ENCODE peak calls at places on chromosomes 13 and 19, in five cellular contexts. G is tibial nerve, H is uterus, I is heart left ventricle, A is transverse colon. P is an unnamed sample. For H3K4me1, the result is how much of the 10 kb centered on the place peaks cover.

GRCh38 chr13:42369071-42369795 is 97.3 kb downstream of the AKAP11 start:
- DNase-seq in G (no peak), H (no peak), I (no peak), A (no peak), P (no peak)

GRCh38 chr19:55206664-55207500 is 2.4 kb downstream of the PTPRH start:
- DNase-seq in G (peak), H (peak), I (peak), A (peak), P (no peak)

GRCh38 chr19:35797663-35798062 is 15.0 kb downstream of the PRODH2 start:
- DNase-seq in G (no peak), H (no peak), I (no peak), A (no peak), P (no peak)

GRCh38 chr19:32404939-32405430 is 585 bp upstream of the DPY19L3 start:
- DNase-seq in G (peak), H (peak), I (peak), A (peak), P (peak)

GRCh38 chr19:53991224-53992113 is at the start of gene CACNG6:
- DNase-seq in G (no peak), H (no peak), I (no peak), A (no peak), P (no peak)

GRCh38 chr13:59700281-59700680 is 463.4 kb downstream of the DIAPH3 start:
- DNase-seq in G (no peak), H (no peak), I (no peak), A (no peak), P (no peak)

GRCh38 chr19:738509-739128 is 12.3 kb upstream of the MISP start:
- DNase-seq in G (no peak), H (no peak), I (no peak), A (peak), P (no peak)

GRCh38 chr13:111893071-111893606 is 173.8 kb upstream of the SOX1 start:
- DNase-seq in G (no peak), H (no peak), I (no peak), A (no peak), P (no peak)

GRCh38 chr13:113926301-113926761 is 47.5 kb downstream of the C13orf46 start:
- DNase-seq in G (peak), H (peak), I (no peak), A (no peak), P (no peak)

GRCh38 chr13:30107536-30108136 is 199.7 kb downstream of the KATNAL1 start:
- DNase-seq in G (no peak), H (no peak), I (no peak), A (peak), P (no peak)

GRCh38 chr19:6516018-6516658 is 14.0 kb upstream of the TUBB4A start:
- DNase-seq in G (peak), H (peak), I (peak), A (peak), P (peak)

GRCh38 chr19:17220207-17220758 is 5.1 kb downstream of the USE1 start:
- DNase-seq in G (no peak), H (peak), I (no peak), A (peak), P (no peak)

GRCh38 chr13:100039740-100040139 is 49.2 kb upstream of the PCCA start:
- DNase-seq in G (no peak), H (no peak), I (no peak), A (no peak), P (no peak)

GRCh38 chr19:38710928-38711725 is 33.1 kb downstream of the CAPN12 start:
- DNase-seq in G (no peak), H (no peak), I (no peak), A (no peak), P (peak)

GRCh38 chr19:38709119-38709518 is 35.2 kb downstream of the CAPN12 start:
- DNase-seq in G (no peak), H (no peak), I (no peak), A (no peak), P (no peak)

GRCh38 chr19:38709671-38710415 is 34.4 kb downstream of the CAPN12 start:
- DNase-seq in G (no peak), H (no peak), I (peak), A (no peak), P (no peak)

GRCh38 chr19:38711726-38712153 is 32.5 kb downstream of the CAPN12 start:
- DNase-seq in G (no peak), H (peak), I (peak), A (peak), P (peak)

GRCh38 chr19:38710416-38710702 is 33.9 kb downstream of the CAPN12 start:
- DNase-seq in G (no peak), H (no peak), I (no peak), A (no peak), P (no peak)
- TF ChIP-seq POLR2A in G (no peak), H (no peak), I (no peak), A (no peak), P (no peak)

GRCh38 chr13:78182813-78183212 is 264.2 kb upstream of the EDNRB start:
- DNase-seq in G (no peak), H (no peak), I (no peak), A (no peak), P (no peak)
- H3K4me1 ChIP-seq in G (under half), H (under half), I (under half), A (under half), P (under half)

GRCh38 chr13:109699628-109700071 is 86.7 kb downstream of the IRS2 start:
- DNase-seq in G (no peak), H (no peak), I (no peak), A (no peak), P (no peak)
- H3K27ac ChIP-seq in G (no peak), H (no peak), I (no peak), A (peak), P (no peak)

DNA sequence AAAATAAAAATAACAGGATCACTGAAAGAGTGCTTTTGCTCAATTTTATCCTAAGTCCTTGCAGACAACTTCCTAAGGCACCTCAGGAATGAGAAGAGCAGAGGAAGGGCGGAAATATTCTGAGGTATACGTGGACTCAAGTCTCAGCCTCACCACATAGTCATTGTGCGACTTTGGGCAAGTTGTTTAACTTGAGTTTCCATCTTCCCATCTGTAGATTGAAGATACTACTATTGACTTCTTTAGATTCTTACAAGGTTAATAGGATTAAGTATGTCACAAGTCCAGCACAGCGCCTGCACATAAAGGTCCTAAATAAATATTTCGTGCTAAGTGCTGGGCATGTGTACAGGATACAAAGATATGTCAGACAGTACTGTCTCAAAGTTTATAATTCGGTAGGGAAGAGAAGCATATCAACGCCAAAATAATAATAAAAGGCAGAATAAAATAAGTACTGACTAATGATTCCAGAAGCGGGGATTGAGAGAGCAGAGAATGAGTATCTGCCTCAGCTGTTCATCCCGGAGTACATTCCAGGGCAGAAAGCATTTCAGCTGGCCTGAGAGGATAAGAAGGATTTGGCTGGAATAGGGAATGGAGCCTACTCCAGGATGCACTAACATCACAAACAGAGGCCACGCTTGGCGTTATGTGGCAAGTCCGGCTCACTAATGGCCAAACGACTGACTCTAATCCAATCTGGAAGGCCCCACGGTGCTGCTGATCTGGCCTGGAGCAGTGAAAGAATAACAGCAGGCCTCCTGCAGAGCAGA is 139.7 kb downstream of the FLT1 start:
- DNase-seq in G (no peak), H (no peak), I (no peak), A (no peak), P (no peak)
- TF ChIP-seq POLR2A in G (no peak), H (no peak), I (no peak), A (no peak), P (no peak)

DNA sequence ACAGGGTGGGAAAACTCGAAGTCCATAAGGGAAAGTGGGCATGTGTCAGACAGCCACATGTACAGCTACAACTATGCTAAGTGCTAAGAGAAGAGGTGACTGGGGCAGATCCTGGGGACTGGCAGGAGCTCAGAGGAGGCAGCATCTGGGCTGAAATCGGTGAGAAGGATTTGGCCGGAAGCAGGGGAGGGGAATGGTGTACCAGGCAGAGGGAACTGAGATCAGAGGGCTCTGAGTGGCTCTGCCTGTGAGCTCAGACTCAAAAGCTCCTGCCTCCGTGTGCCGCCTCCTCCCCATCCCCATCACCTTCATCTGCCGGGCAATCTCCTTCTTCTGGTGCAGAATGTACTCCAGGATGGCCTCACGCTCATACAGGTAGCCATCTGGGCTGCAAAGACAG is 21.8 kb downstream of the NOSIP start:
- DNase-seq in G (no peak), H (no peak), I (no peak), A (no peak), P (no peak)
- H3K4me1 ChIP-seq in G (under half), H (under half), I (under half), A (half or more), P (under half)

P was measured in prostate gland.